ENCODE peak calls at places on chromosomes 5 and 9, in seven cellular contexts. B, G, E, N, R, X and C are unnamed samples.

GRCh38 chr5:140344683-140345423 is 1.6 kb downstream of the HBEGF start:
- DNase-seq in B (no peak), G (no peak), E (no peak), N (peak), R (no peak), X (no peak), C (no peak)

GRCh38 chr9:121169094-121169601 is 32.5 kb downstream of the RAB14 start:
- DNase-seq in B (peak), G (no peak), E (no peak), N (no peak), R (no peak), X (peak), C (peak)

GRCh38 chr9:36289836-36290435 is 31.7 kb upstream of the GNE start:
- DNase-seq in B (no peak), G (no peak), E (no peak), N (no peak), R (no peak), X (no peak), C (no peak)

GRCh38 chr5:55724276-55724675 is 12.2 kb upstream of the SLC38A9 start:
- DNase-seq in B (no peak), G (no peak), E (no peak), N (no peak), R (no peak), X (no peak), C (no peak)

GRCh38 chr5:149110406-149110805 is 30.9 kb upstream of the ABLIM3 start:
- DNase-seq in B (no peak), G (no peak), E (no peak), N (no peak), R (no peak), X (no peak), C (no peak)

GRCh38 chr5:149665416-149666163 is 64.5 kb upstream of the PPARGC1B start:
- DNase-seq in B (no peak), G (no peak), E (no peak), N (peak), R (no peak), X (no peak), C (no peak)

GRCh38 chr5:107215581-107215980 is 455.2 kb downstream of the EFNA5 start:
- DNase-seq in B (no peak), G (no peak), E (no peak), N (no peak), R (no peak), X (no peak), C (no peak)

GRCh38 chr5:27124590-27124989 is 86.2 kb upstream of the CDH9 start:
- DNase-seq in B (peak), G (no peak), E (no peak), N (peak), R (no peak), X (peak), C (peak)

GRCh38 chr5:76737131-76737556 is 21.2 kb downstream of the F2R start:
- DNase-seq in B (no peak), G (no peak), E (peak), N (peak), R (no peak), X (no peak), C (no peak)

GRCh38 chr9:110520120-110520701 is 59.3 kb downstream of the SVEP1 start:
- DNase-seq in B (no peak), G (no peak), E (no peak), N (no peak), R (no peak), X (no peak), C (no peak)

GRCh38 chr5:88785396-88786216 is 97.4 kb downstream of the MEF2C start:
- DNase-seq in B (no peak), G (peak), E (peak), N (peak), R (peak), X (no peak), C (no peak)

GRCh38 chr5:149195962-149196361 is 54.7 kb downstream of the ABLIM3 start:
- DNase-seq in B (no peak), G (no peak), E (no peak), N (no peak), R (no peak), X (no peak), C (peak)

GRCh38 chr9:73906671-73907070 is 590.5 kb upstream of the RORB start:
- DNase-seq in B (no peak), G (no peak), E (no peak), N (no peak), R (no peak), X (no peak), C (no peak)

GRCh38 chr5:147968855-147969254 is 62.5 kb upstream of the C5orf46 start:
- DNase-seq in B (no peak), G (no peak), E (no peak), N (no peak), R (no peak), X (no peak), C (no peak)

GRCh38 chr5:455806-456205 is 12.8 kb downstream of the EXOC3 start:
- DNase-seq in B (no peak), G (no peak), E (no peak), N (no peak), R (no peak), X (no peak), C (no peak)

GRCh38 chr9:93268551-93269314 is 84.8 kb downstream of the WNK2 start:
- DNase-seq in B (peak), G (no peak), E (no peak), N (no peak), R (no peak), X (no peak), C (peak)

GRCh38 chr5:42923710-42924109 is 112.0 kb upstream of the SELENOP start:
- DNase-seq in B (no peak), G (no peak), E (no peak), N (no peak), R (no peak), X (no peak), C (no peak)

GRCh38 chr5:66144799-66145390 is 795 bp downstream of the SREK1 start:
- DNase-seq in B (no peak), G (no peak), E (no peak), N (peak), R (no peak), X (peak), C (no peak)

GRCh38 chr9:120876842-120877240 is at the start of gene PHF19:
- DNase-seq in B (no peak), G (no peak), E (no peak), N (no peak), R (no peak), X (peak), C (peak)

GRCh38 chr9:136075134-136075841 is 19.8 kb downstream of the NACC2 start:
- DNase-seq in B (peak), G (no peak), E (no peak), N (no peak), R (no peak), X (no peak), C (no peak)

GRCh38 chr5:72063219-72063819 is 44.0 kb upstream of the MAP1B start:
- DNase-seq in B (no peak), G (no peak), E (no peak), N (peak), R (no peak), X (peak), C (peak)

GRCh38 chr5:107670028-107670926 is 460 bp downstream of the EFNA5 start:
- DNase-seq in B (peak), G (no peak), E (no peak), N (no peak), R (no peak), X (no peak), C (peak)

GRCh38 chr9:87556039-87556438 is 58.4 kb downstream of the DAPK1 start:
- DNase-seq in B (no peak), G (no peak), E (no peak), N (no peak), R (no peak), X (no peak), C (no peak)

GRCh38 chr5:72790188-72790587 is 26.3 kb upstream of the TNPO1 start:
- DNase-seq in B (no peak), G (no peak), E (no peak), N (no peak), R (no peak), X (no peak), C (no peak)

GRCh38 chr9:82281066-82281465 is 292.5 kb downstream of the SPATA31D1 start:
- DNase-seq in B (no peak), G (no peak), E (no peak), N (no peak), R (no peak), X (no peak), C (no peak)

GRCh38 chr9:127445851-127446719 is 5.1 kb downstream of the RPL12 start:
- DNase-seq in B (no peak), G (no peak), E (no peak), N (peak), R (no peak), X (no peak), C (peak)

DNA sequence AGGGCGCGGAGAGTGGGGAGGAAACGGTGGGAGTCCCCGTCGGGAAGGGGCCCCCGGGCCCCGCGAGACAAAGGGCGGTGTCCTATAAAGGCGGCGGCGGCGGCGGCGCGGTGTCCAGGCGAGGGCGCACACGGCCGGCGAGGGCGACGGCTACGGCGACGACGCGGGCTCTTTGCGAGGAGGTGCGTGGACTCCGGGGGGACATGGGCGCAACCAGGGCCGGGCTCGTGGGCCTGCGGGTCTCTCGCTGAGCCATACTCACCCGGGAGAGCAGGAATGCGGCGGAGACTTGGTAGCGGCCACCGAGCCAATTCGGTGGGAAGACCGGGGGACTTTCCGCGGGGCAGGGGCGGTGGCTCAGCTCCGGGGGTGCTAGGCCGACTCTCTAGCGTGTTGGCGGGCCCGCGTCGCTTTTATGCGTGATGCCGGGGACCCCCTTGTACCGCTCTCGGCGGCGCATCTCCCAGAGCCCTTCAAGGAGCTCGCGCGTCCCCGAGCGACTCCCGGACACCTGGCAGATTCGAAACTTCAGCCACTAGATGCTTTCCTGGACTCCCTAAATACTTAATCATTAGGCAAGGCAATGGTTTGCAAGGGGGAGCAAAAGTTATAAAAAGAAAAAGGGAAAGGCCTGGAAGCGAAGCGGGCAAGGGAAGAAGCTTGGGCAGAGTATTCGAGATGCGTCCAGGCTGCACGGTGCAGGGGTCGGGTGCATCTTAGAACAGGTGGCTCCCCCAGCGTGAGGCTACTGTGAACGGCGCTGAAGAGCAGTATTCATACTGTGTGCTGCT is 5.9 kb upstream of the TAL2 start:
- DNase-seq in B (peak), G (no peak), E (no peak), N (peak), R (no peak), X (no peak), C (no peak)
- TF ChIP-seq JUND in B (no peak), G (no peak), E (no peak), N (no peak), R (no peak), X (no peak), C (no peak)

GRCh38 chr5:10464173-10464572 is 22.5 kb downstream of the ROPN1L start:
- DNase-seq in B (no peak), G (no peak), E (no peak), N (no peak), R (no peak), X (no peak), C (no peak)
- TF ChIP-seq JUND in B (no peak), G (no peak), E (no peak), N (no peak), R (no peak), X (no peak), C (no peak)

GRCh38 chr9:133130721-133131244 is 9.7 kb upstream of the RALGDS start:
- DNase-seq in B (no peak), G (no peak), E (no peak), N (no peak), R (no peak), X (no peak), C (no peak)

GRCh38 chr9:133132174-133132573 is 11.1 kb upstream of the RALGDS start:
- DNase-seq in B (no peak), G (no peak), E (no peak), N (no peak), R (no peak), X (no peak), C (no peak)

GRCh38 chr9:133129001-133129799 is 8.2 kb upstream of the RALGDS start:
- DNase-seq in B (peak), G (no peak), E (no peak), N (no peak), R (no peak), X (no peak), C (no peak)

GRCh38 chr9:133133680-133134418 is 12.8 kb upstream of the RALGDS start:
- DNase-seq in B (peak), G (peak), E (no peak), N (peak), R (no peak), X (peak), C (peak)

GRCh38 chr9:133131506-133131905 is 10.5 kb upstream of the RALGDS start:
- DNase-seq in B (no peak), G (no peak), E (no peak), N (no peak), R (no peak), X (no peak), C (no peak)
- TF ChIP-seq JUND in B (no peak), G (no peak), E (no peak), N (no peak), R (no peak), X (no peak), C (no peak)

DNA sequence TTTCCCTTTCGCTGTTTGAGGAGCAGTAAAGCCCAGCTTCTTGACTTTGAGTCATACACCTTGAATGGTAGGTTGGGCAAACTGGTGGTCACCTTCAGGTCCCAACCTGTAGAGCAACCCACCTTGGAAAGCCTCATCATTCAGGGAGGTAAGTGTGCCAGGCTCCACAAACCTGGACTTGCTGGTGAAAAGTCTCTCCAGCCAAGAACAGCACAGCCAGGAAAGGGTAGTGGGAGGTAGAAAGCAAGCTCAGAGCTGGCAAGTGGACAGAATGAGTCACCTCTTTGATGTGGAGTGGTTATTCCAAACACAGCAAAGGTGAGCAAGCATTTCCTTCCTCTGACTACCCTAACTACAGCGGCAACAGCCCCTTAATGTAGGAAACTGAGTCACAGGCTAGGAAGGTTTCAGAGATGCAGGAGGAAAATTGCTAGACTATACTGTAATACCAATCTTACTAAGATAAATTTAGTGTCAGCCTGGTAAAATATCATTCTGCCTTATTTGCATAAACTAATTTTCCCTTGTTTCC is 117.5 kb upstream of the MTAP start:
- DNase-seq in B (no peak), G (peak), E (no peak), N (no peak), R (no peak), X (peak), C (no peak)
- TF ChIP-seq JUND in B (peak), G (no peak), E (no peak), N (no peak), R (no peak), X (peak), C (no peak)

GRCh38 chr5:29309359-29309758 is 1884.1 kb upstream of the CDH6 start:
- DNase-seq in B (no peak), G (no peak), E (no peak), N (no peak), R (no peak), X (no peak), C (no peak)

GRCh38 chr5:29304555-29304954 is 1888.9 kb upstream of the CDH6 start:
- DNase-seq in B (no peak), G (no peak), E (no peak), N (no peak), R (no peak), X (no peak), C (no peak)

GRCh38 chr5:29307498-29307897 is 1886.0 kb upstream of the CDH6 start:
- DNase-seq in B (no peak), G (no peak), E (no peak), N (no peak), R (no peak), X (no peak), C (no peak)
- TF ChIP-seq JUND in B (no peak), G (no peak), E (no peak), N (no peak), R (no peak), X (no peak), C (no peak)

GRCh38 chr5:120464627-120465280 is 654 bp downstream of the PRR16 start:
- DNase-seq in B (peak), G (no peak), E (no peak), N (peak), R (no peak), X (no peak), C (no peak)
- TF ChIP-seq JUND in B (no peak), G (no peak), E (no peak), N (no peak), R (no peak), X (no peak), C (no peak)